ENCODE peak calls at places on chromosomes 16 and 17, in eight cellular contexts. X is heart right ventricle, B is gastrocnemius medialis, I is bronchial epithelial cell, A is spleen, D is WERI-Rb-1, Q is IMR-90, N is cardiac muscle cell. L is an unnamed sample. For H3K27me3, the result is how much of the 10 kb centered on the place peaks cover.

GRCh38 chr16:56201030-56201429 is 9.7 kb downstream of the GNAO1 start:
- DNase-seq in X (no peak), B (no peak), I (no peak), A (no peak), D (no peak), Q (no peak), N (no peak), L (no peak)

GRCh38 chr16:930511-930910 is 40.3 kb downstream of the LMF1 start:
- DNase-seq in X (no peak), B (no peak), I (no peak), A (peak), D (no peak), Q (no peak), N (no peak), L (no peak)

GRCh38 chr17:67058036-67058435 is 13.7 kb downstream of the CACNG1 start:
- DNase-seq in X (no peak), B (peak), I (no peak), A (peak), D (no peak), Q (no peak), N (no peak), L (no peak)

GRCh38 chr16:76777721-76778120 is 413.3 kb upstream of the MON1B start:
- DNase-seq in X (no peak), B (no peak), I (peak), A (no peak), D (no peak), Q (no peak), N (no peak), L (no peak)

GRCh38 chr17:64020068-64020766 is at the start of gene ICAM2:
- DNase-seq in X (peak), B (peak), I (no peak), A (peak), D (no peak), Q (no peak), N (no peak), L (peak)

GRCh38 chr17:83110755-83111154 is 31.3 kb downstream of the METRNL start:
- DNase-seq in X (no peak), B (no peak), I (no peak), A (no peak), D (no peak), Q (peak), N (no peak), L (no peak)

GRCh38 chr16:3152273-3153076 is 17.6 kb downstream of the ZNF213 start:
- DNase-seq in X (peak), B (peak), I (peak), A (peak), D (peak), Q (peak), N (peak), L (peak)

GRCh38 chr17:46047398-46047797 is 48.3 kb downstream of the STH start:
- DNase-seq in X (no peak), B (no peak), I (no peak), A (no peak), D (no peak), Q (no peak), N (no peak), L (no peak)

GRCh38 chr16:83802135-83802534 is 5.6 kb upstream of the HSBP1 start:
- DNase-seq in X (peak), B (no peak), I (peak), A (no peak), D (no peak), Q (peak), N (no peak), L (no peak)

GRCh38 chr17:44581868-44582267 is 24.6 kb downstream of the FZD2 start:
- DNase-seq in X (no peak), B (no peak), I (no peak), A (no peak), D (peak), Q (no peak), N (no peak), L (no peak)

GRCh38 chr16:1678500-1679098 is 520 bp downstream of the JPT2 start:
- DNase-seq in X (peak), B (peak), I (peak), A (no peak), D (peak), Q (peak), N (peak), L (peak)

GRCh38 chr16:9316615-9317014 is 225.2 kb downstream of the HAPSTR1 start:
- DNase-seq in X (no peak), B (no peak), I (no peak), A (no peak), D (no peak), Q (no peak), N (no peak), L (no peak)

GRCh38 chr16:19363741-19364140 is 53.9 kb upstream of the TMC5 start:
- DNase-seq in X (no peak), B (no peak), I (no peak), A (no peak), D (no peak), Q (no peak), N (no peak), L (no peak)

GRCh38 chr17:73203788-73204479 is 11.1 kb downstream of the COG1 start:
- DNase-seq in X (no peak), B (no peak), I (no peak), A (no peak), D (no peak), Q (no peak), N (no peak), L (no peak)

GRCh38 chr17:15348030-15348429 is 6.6 kb upstream of the TEKT3 start:
- DNase-seq in X (no peak), B (no peak), I (peak), A (no peak), D (no peak), Q (peak), N (no peak), L (no peak)

GRCh38 chr16:4613636-4614570 is 785 bp downstream of the UBALD1 start:
- DNase-seq in X (no peak), B (no peak), I (no peak), A (peak), D (no peak), Q (peak), N (peak), L (peak)

GRCh38 chr17:19538095-19539039 is 4.7 kb downstream of the SLC47A1 start:
- DNase-seq in X (peak), B (peak), I (no peak), A (no peak), D (no peak), Q (no peak), N (peak), L (no peak)

GRCh38 chr17:4090898-4091297 is 51.9 kb downstream of the ZZEF1 start:
- DNase-seq in X (no peak), B (peak), I (no peak), A (no peak), D (no peak), Q (peak), N (no peak), L (no peak)

GRCh38 chr16:11799509-11800384 is 2.7 kb upstream of the ZC3H7A start:
- DNase-seq in X (no peak), B (no peak), I (no peak), A (no peak), D (peak), Q (no peak), N (no peak), L (no peak)

GRCh38 chr16:11797166-11797956 is at the start of gene ZC3H7A:
- DNase-seq in X (peak), B (peak), I (peak), A (peak), D (peak), Q (peak), N (peak), L (peak)

GRCh38 chr16:11800385-11800718 is 3.3 kb upstream of the ZC3H7A start:
- DNase-seq in X (no peak), B (no peak), I (no peak), A (no peak), D (no peak), Q (no peak), N (no peak), L (no peak)

GRCh38 chr16:11797957-11798299 is 870 bp upstream of the ZC3H7A start:
- DNase-seq in X (no peak), B (no peak), I (no peak), A (peak), D (no peak), Q (no peak), N (no peak), L (no peak)

GRCh38 chr16:11799017-11799381 is 1.9 kb upstream of the ZC3H7A start:
- DNase-seq in X (no peak), B (no peak), I (no peak), A (no peak), D (peak), Q (no peak), N (no peak), L (no peak)
- H3K4me3 ChIP-seq in X (no peak), B (peak), I (no peak), A (no peak), D (peak), Q (no peak), N (peak), L (no peak)

GRCh38 chr17:34788696-34789095 is 172.6 kb downstream of the CCT6B start:
- DNase-seq in X (no peak), B (no peak), I (no peak), A (no peak), D (no peak), Q (no peak), N (no peak), L (no peak)
- H3K27me3 ChIP-seq in X (under half), B (under half), I (under half), A (under half), D (under half), Q (under half), N (under half), L (under half)

GRCh38 chr17:1803280-1803679 is 26.4 kb downstream of the SMYD4 start:
- DNase-seq in X (no peak), B (peak), I (no peak), A (peak), D (no peak), Q (no peak), N (no peak), L (no peak)
- H3K4me3 ChIP-seq in X (no peak), B (no peak), I (no peak), A (no peak), D (no peak), Q (no peak), N (no peak), L (no peak)

DNA sequence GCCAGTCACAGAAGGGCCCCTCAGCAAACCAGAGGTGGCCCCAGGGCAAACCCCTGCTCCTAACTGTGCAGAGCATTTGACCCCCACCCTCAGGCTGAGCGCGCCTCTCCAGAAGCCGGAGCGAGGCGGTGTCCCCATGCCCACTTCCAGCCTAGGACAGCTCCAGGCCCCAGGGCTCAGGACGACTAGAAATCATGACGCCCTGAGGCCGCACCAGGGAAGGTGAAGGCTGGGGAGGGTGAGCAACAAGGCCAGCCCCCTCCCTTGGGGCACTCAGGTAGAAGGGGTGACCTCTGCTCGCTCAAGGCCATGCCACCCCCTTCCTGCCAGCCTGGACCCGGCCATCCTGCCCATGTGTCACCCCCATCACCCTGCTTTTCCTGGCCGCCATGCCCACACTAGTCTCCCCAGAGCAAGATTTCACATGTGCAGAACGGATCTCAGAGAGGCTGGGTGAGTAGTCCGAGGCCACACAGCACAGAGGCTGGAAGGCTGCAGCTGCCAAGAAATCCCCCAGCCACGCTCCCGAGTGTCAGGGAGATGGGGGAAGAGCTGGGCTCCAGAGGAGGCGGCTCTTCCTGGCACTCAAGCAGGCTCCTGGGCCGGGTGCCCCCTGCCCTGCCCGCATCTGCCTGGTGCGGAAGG is 2.1 kb upstream of the PVALEF start:
- DNase-seq in X (no peak), B (no peak), I (no peak), A (peak), D (no peak), Q (no peak), N (no peak), L (no peak)
- H3K27me3 ChIP-seq in X (under half), B (under half), I (under half), A (under half), D (under half), Q (half or more), N (under half), L (under half)

DNA sequence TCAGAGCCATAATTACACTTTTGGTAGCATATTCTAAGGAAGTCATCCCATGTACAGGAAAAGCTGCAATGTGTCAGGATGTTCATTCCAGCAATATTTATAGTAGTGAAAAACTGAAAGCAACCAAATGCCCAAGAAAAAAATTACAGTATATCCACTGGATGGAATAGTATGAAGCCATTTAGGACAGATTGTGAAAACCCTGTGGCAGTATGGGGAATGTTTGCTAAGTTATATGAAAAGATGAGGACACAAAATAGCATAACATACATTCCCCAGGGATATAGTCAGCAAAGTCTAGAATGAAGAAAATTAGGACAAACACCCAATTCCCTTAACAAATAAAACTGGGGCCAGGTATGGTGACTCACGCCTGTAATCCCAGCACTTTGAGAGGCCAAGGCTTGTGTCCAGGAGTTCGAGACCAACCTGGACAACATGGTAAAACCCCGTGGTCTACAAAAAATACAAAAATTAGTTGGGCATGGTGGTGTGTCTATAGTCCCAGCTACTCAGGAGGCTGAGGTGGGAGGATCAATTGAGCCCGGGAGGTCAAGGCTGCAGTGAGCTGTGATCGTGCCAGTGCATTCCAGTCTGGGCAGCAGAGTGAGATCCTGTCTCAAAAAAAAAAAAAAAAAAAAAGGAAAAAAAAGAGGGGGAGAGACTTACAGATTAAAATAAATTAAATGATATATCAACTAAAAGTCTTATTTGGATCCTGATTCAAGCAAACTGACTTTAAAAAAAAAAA is 2.3 kb downstream of the LRRC3C start:
- DNase-seq in X (no peak), B (no peak), I (peak), A (no peak), D (no peak), Q (peak), N (no peak), L (no peak)
- H3K4me3 ChIP-seq in X (no peak), B (no peak), I (no peak), A (no peak), D (no peak), Q (no peak), N (no peak), L (no peak)

DNA sequence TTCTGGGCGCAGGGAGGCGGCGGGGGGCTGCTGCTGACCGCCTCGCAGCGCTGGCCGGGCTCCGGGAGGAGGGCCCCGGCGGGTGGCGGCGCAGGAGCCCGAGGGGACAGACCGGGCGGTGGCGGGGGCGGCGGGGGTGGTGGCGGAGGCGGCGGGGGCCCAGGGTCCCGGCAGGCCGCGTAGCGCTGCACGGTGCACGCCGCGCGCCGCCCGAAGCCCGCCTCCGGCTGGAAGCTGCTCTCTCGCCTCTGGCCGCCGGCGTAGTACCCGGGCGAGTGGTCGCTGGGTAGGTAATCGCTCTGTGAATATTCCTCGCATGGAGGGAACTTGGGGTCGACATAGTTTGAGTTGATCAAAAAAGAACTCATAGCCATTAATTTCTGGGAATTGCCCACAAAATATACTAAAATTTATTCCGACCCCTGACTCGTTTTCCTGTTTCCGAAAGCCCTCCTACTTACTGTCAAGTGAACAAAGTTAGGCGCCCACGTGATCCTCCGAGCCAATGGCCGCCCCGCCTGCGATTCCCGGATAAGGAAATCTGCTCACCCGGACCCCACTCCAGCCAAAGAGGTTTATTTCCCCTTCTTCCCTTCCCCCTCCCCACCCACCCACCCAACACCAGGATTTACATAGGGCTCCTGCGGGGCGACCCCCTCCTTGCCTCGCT is at the start of gene HOXB4:
- DNase-seq in X (peak), B (peak), I (no peak), A (peak), D (peak), Q (peak), N (peak), L (peak)
- H3K27me3 ChIP-seq in X (half or more), B (under half), I (half or more), A (half or more), D (half or more), Q (under half), N (half or more), L (half or more)

DNA sequence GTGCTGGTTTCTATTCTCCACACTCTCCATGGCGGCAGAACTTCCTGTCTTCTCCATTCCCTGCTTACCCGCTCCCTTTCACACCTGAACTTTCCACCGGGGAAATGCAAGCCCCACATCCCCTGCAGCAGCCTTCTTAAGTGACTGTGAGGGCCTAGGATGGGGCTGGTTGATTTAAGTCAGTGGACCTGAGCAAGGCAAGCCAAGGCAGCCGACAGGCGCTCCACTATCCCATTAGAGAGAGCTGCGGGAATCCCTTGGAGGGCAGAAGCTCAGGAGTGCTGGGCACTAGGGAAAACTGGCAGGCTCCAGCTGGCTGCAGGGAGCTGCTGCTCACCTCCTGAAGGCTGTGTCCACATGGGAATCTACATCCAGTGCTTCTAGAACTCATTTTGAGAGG is 36.1 kb upstream of the SLC25A19 start:
- DNase-seq in X (no peak), B (no peak), I (no peak), A (peak), D (no peak), Q (no peak), N (no peak), L (peak)
- H3K4me3 ChIP-seq in X (no peak), B (no peak), I (no peak), A (no peak), D (no peak), Q (no peak), N (no peak), L (no peak)

L was measured in H7.